ENCODE peak calls at places on chromosomes 11 and 22, in ten cellular contexts. L is CD4-positive, alpha-beta memory T cell; V is RWPE1; F is HCT116; O is neural progenitor cell; H is effector memory CD4-positive, alpha-beta T cell; R is cardiac muscle cell; X is CD4-positive, CD25-positive, alpha-beta regulatory T cell; E is SK-N-SH; W is breast epithelium. D is an unnamed sample.
A peak's percentile ranks its signal among the peaks of the same experiment; 100 is the strongest.

GRCh38 chr22:44136112-44136511 is 44.6 kb upstream of the PARVG start:
- DNase-seq in L (no peak), V (no peak), F (no peak), O (no peak), H (no peak), R (no peak), X (no peak), E (no peak), W (no peak), D (no peak)

GRCh38 chr11:106627694-106628093 is 390.6 kb downstream of the GUCY1A2 start:
- DNase-seq in L (no peak), V (no peak), F (no peak), O (no peak), H (no peak), R (no peak), X (no peak), E (no peak), W (no peak), D (no peak)

GRCh38 chr11:33930317-33931021 is 38.6 kb upstream of the LMO2 start:
- DNase-seq in L (no peak), V (no peak), F (no peak), O (peak; percentile 18), H (no peak), R (peak; percentile 50), X (no peak), E (no peak), W (no peak), D (no peak)

GRCh38 chr11:78419327-78419726 is 1.7 kb upstream of the GAB2 start:
- DNase-seq in L (no peak), V (peak; percentile 41), F (no peak), O (no peak), H (no peak), R (no peak), X (no peak), E (no peak), W (no peak), D (no peak)

GRCh38 chr22:38506118-38506962 is at the start of gene DDX17:
- DNase-seq in L (peak; percentile 96), V (peak; percentile 89), F (peak; percentile 91), O (peak; percentile 98), H (peak; percentile 90), R (peak; percentile 98), X (peak; percentile 89), E (peak; percentile 86), W (peak; percentile 96), D (peak; percentile 92)

GRCh38 chr22:46638601-46639431 is 18.6 kb downstream of the GRAMD4 start:
- DNase-seq in L (no peak), V (no peak), F (no peak), O (no peak), H (no peak), R (no peak), X (no peak), E (no peak), W (no peak), D (no peak)

GRCh38 chr11:91792779-91793262 is 431.8 kb upstream of the FAT3 start:
- DNase-seq in L (no peak), V (no peak), F (no peak), O (no peak), H (no peak), R (no peak), X (no peak), E (no peak), W (no peak), D (no peak)

GRCh38 chr11:115504279-115505158 is at the start of gene CADM1:
- DNase-seq in L (peak; percentile 91), V (peak; percentile 91), F (no peak), O (peak; percentile 99), H (peak; percentile 69), R (peak; percentile 98), X (peak; percentile 67), E (peak; percentile 96), W (peak; percentile 96), D (peak; percentile 99)

GRCh38 chr11:104043137-104043536 is 6.7 kb downstream of the DDI1 start:
- DNase-seq in L (no peak), V (no peak), F (no peak), O (no peak), H (no peak), R (no peak), X (no peak), E (no peak), W (no peak), D (no peak)

GRCh38 chr11:30583505-30584280 is 2.5 kb downstream of the MPPED2 start:
- DNase-seq in L (no peak), V (no peak), F (no peak), O (peak; percentile 59), H (no peak), R (peak; percentile 70), X (no peak), E (peak; percentile 32), W (peak; percentile 49), D (no peak)

GRCh38 chr11:130204703-130205095 is 45.1 kb downstream of the ST14 start:
- DNase-seq in L (no peak), V (no peak), F (no peak), O (no peak), H (no peak), R (no peak), X (no peak), E (no peak), W (no peak), D (no peak)

GRCh38 chr22:41922336-41922735 is 4.3 kb downstream of the TNFRSF13C start:
- DNase-seq in L (no peak), V (no peak), F (no peak), O (no peak), H (no peak), R (no peak), X (no peak), E (no peak), W (no peak), D (no peak)

GRCh38 chr11:73233211-73233610 is 15.1 kb downstream of the P2RY2 start:
- DNase-seq in L (no peak), V (no peak), F (no peak), O (no peak), H (no peak), R (no peak), X (no peak), E (peak; percentile 23), W (no peak), D (no peak)
- H3K27ac ChIP-seq in L (no peak overlapping the region), V (no peak overlapping the region), F (no peak overlapping the region), O (no peak overlapping the region), H (no peak overlapping the region), R (no peak overlapping the region), X (no peak overlapping the region), E (no peak overlapping the region), W (no peak overlapping the region), D (no peak overlapping the region)

GRCh38 chr11:117180020-117180419 is 1.5 kb downstream of the SIDT2 start:
- DNase-seq in L (no peak), V (no peak), F (no peak), O (no peak), H (no peak), R (no peak), X (no peak), E (peak; percentile 15), W (no peak), D (no peak)

GRCh38 chr11:117181586-117182550 is 3.3 kb downstream of the SIDT2 start:
- DNase-seq in L (no peak), V (no peak), F (no peak), O (no peak), H (no peak), R (no peak), X (no peak), E (no peak), W (peak; percentile 37), D (no peak)

GRCh38 chr11:117183724-117184349 is 5.3 kb downstream of the SIDT2 start:
- DNase-seq in L (no peak), V (no peak), F (no peak), O (no peak), H (no peak), R (no peak), X (no peak), E (no peak), W (peak; percentile 60), D (no peak)

GRCh38 chr11:117180661-117181585 is 2.4 kb downstream of the SIDT2 start:
- DNase-seq in L (peak; percentile 68), V (no peak), F (peak; percentile 81), O (peak; percentile 90), H (peak; percentile 34), R (peak; percentile 84), X (peak; percentile 38), E (peak; percentile 71), W (peak; percentile 66), D (peak; percentile 80)

DNA sequence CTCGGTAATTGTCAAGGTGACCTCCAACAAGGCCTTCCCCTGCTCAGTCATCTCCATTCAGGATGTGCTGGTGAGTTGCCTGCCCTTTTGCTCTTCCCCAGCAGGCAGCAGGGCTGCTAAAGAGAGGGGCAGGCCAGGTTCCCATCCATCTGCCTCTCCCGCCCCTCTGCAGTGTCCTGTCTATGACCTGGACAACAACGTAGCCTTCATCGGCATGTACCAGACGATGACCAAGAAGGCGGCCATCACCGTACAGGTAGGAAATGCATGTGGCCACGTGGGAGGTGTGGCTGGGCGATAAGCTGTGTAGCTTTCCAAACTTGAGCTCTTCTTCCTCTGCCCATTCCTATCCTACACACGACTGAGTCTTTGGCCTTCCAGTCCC is 4.0 kb downstream of the SIDT2 start:
- DNase-seq in L (no peak), V (no peak), F (no peak), O (no peak), H (no peak), R (no peak), X (no peak), E (no peak), W (peak; percentile 28), D (no peak)
- H3K27ac ChIP-seq in L (no peak overlapping the region), V (no peak overlapping the region), F (no peak overlapping the region), O (no peak overlapping the region), H (no peak overlapping the region), R (no peak overlapping the region), X (no peak overlapping the region), E (no peak overlapping the region), W (no peak overlapping the region), D (no peak overlapping the region)

GRCh38 chr11:61697764-61698163 is 17.6 kb downstream of the DAGLA start:
- DNase-seq in L (no peak), V (no peak), F (no peak), O (no peak), H (no peak), R (no peak), X (no peak), E (no peak), W (no peak), D (no peak)
- H3K27ac ChIP-seq in L (no peak overlapping the region), V (peak overlapping the region; percentile 96), F (no peak overlapping the region), O (no peak overlapping the region), H (no peak overlapping the region), R (no peak overlapping the region), X (peak overlapping the region; percentile 23), E (no peak overlapping the region), W (peak overlapping the region; percentile 100), D (no peak overlapping the region)

GRCh38 chr11:113043704-113044103 is 82.5 kb downstream of the NCAM1 start:
- DNase-seq in L (no peak), V (no peak), F (no peak), O (no peak), H (no peak), R (no peak), X (no peak), E (no peak), W (no peak), D (no peak)

GRCh38 chr11:113045146-113045545 is 83.9 kb downstream of the NCAM1 start:
- DNase-seq in L (no peak), V (no peak), F (no peak), O (no peak), H (no peak), R (no peak), X (no peak), E (no peak), W (no peak), D (no peak)

GRCh38 chr11:113048820-113049555 is 87.8 kb downstream of the NCAM1 start:
- DNase-seq in L (no peak), V (peak; percentile 73), F (no peak), O (no peak), H (no peak), R (no peak), X (no peak), E (no peak), W (no peak), D (no peak)

GRCh38 chr11:113046866-113047265 is 85.6 kb downstream of the NCAM1 start:
- DNase-seq in L (no peak), V (no peak), F (no peak), O (no peak), H (no peak), R (no peak), X (no peak), E (no peak), W (no peak), D (no peak)
- H3K27ac ChIP-seq in L (no peak overlapping the region), V (no peak overlapping the region), F (no peak overlapping the region), O (no peak overlapping the region), H (no peak overlapping the region), R (no peak overlapping the region), X (no peak overlapping the region), E (no peak overlapping the region), W (no peak overlapping the region), D (no peak overlapping the region)

D was measured in caudate nucleus.